ENCODE peak calls at places on chromosomes 12 and 14, in five cellular contexts. N is GM12878, K is H1, U is GM12891, Q is HepG2. O is an unnamed sample.

GRCh38 chr14:68486033-68486732 is 306.7 kb downstream of the ZFP36L1 start:
- DNase-seq in N (no peak), K (no peak), U (no peak), Q (peak; percentile 50), O (no peak)

GRCh38 chr12:108815875-108816594 is 41.3 kb downstream of the SSH1 start:
- DNase-seq in N (no peak), K (no peak), U (no peak), Q (no peak), O (no peak)

GRCh38 chr12:106074361-106074705 is 64.4 kb downstream of the NUAK1 start:
- DNase-seq in N (no peak), K (no peak), U (no peak), Q (no peak), O (no peak)

GRCh38 chr14:99055816-99056215 is 216.2 kb downstream of the BCL11B start:
- DNase-seq in N (no peak), K (no peak), U (no peak), Q (no peak), O (no peak)

GRCh38 chr14:20302042-20302761 is 3.5 kb downstream of the TTC5 start:
- DNase-seq in N (no peak), K (no peak), U (no peak), Q (no peak), O (no peak)

GRCh38 chr14:57390806-57391562 is 598 bp downstream of the NAA30 start:
- DNase-seq in N (no peak), K (no peak), U (peak; percentile 38), Q (no peak), O (peak; percentile 10)

GRCh38 chr12:64261813-64262212 is 39.7 kb upstream of the KICS2 start:
- DNase-seq in N (no peak), K (no peak), U (no peak), Q (no peak), O (no peak)

GRCh38 chr12:94596596-94596995 is 53.8 kb downstream of the TMCC3 start:
- DNase-seq in N (no peak), K (no peak), U (no peak), Q (no peak), O (no peak)

GRCh38 chr14:48598458-48598857 is 923.1 kb upstream of the MDGA2 start:
- DNase-seq in N (no peak), K (no peak), U (no peak), Q (no peak), O (no peak)

GRCh38 chr14:74220991-74221390 is 18.3 kb upstream of the VSX2 start:
- DNase-seq in N (no peak), K (no peak), U (no peak), Q (no peak), O (no peak)

GRCh38 chr14:100289916-100290606 is 16.2 kb downstream of the SLC25A29 start:
- DNase-seq in N (no peak), K (no peak), U (peak; percentile 11), Q (no peak), O (no peak)

GRCh38 chr14:71749613-71750238 is 182.5 kb upstream of the RGS6 start:
- DNase-seq in N (no peak), K (no peak), U (no peak), Q (no peak), O (no peak)

GRCh38 chr14:61866932-61867920 is 105.0 kb downstream of the SNAPC1 start:
- DNase-seq in N (peak; percentile 88), K (no peak), U (no peak), Q (no peak), O (no peak)

GRCh38 chr14:70642313-70643235 is 858 bp downstream of the TTC9 start:
- DNase-seq in N (no peak), K (no peak), U (peak; percentile 46), Q (no peak), O (peak; percentile 60)

GRCh38 chr12:25730489-25731349 is 177.6 kb upstream of the LMNTD1 start:
- DNase-seq in N (no peak), K (no peak), U (no peak), Q (no peak), O (no peak)

GRCh38 chr12:20376984-20377383 is 8.6 kb downstream of the PDE3A start:
- DNase-seq in N (no peak), K (no peak), U (no peak), Q (no peak), O (no peak)

GRCh38 chr14:31283568-31284252 is 76.1 kb upstream of the HECTD1 start:
- DNase-seq in N (no peak), K (no peak), U (no peak), Q (no peak), O (no peak)

GRCh38 chr14:101893759-101894158 is 70.6 kb upstream of the DYNC1H1 start:
- DNase-seq in N (no peak), K (no peak), U (no peak), Q (no peak), O (no peak)

GRCh38 chr14:49424436-49425331 is 161.5 kb downstream of the RPS29 start:
- DNase-seq in N (no peak), K (no peak), U (no peak), Q (no peak), O (no peak)

GRCh38 chr14:75979071-75979571 is 2.7 kb downstream of the TGFB3 start:
- DNase-seq in N (no peak), K (no peak), U (no peak), Q (no peak), O (no peak)

GRCh38 chr12:14948672-14949071 is 10.3 kb upstream of the ERP27 start:
- DNase-seq in N (peak; percentile 90), K (no peak), U (peak; percentile 43), Q (no peak), O (no peak)

GRCh38 chr14:104387385-104388010 is 192.1 kb upstream of the C14orf180 start:
- DNase-seq in N (no peak), K (no peak), U (no peak), Q (no peak), O (no peak)

GRCh38 chr14:29039171-29039570 is 272.6 kb downstream of the FOXG1 start:
- DNase-seq in N (no peak), K (no peak), U (no peak), Q (no peak), O (no peak)

GRCh38 chr12:10607885-10608458 is 5.4 kb downstream of the MAGOHB start:
- DNase-seq in N (no peak), K (no peak), U (no peak), Q (no peak), O (no peak)

GRCh38 chr12:123712780-123713319 is 697 bp downstream of the ATP6V0A2 start:
- DNase-seq in N (no peak), K (no peak), U (no peak), Q (peak; percentile 2), O (no peak)

GRCh38 chr12:76942276-76942675 is 63.5 kb upstream of the CSRP2 start:
- DNase-seq in N (no peak), K (no peak), U (no peak), Q (no peak), O (no peak)

GRCh38 chr12:44457465-44457864 is 418.6 kb downstream of the NELL2 start:
- DNase-seq in N (no peak), K (no peak), U (no peak), Q (no peak), O (no peak)

DNA sequence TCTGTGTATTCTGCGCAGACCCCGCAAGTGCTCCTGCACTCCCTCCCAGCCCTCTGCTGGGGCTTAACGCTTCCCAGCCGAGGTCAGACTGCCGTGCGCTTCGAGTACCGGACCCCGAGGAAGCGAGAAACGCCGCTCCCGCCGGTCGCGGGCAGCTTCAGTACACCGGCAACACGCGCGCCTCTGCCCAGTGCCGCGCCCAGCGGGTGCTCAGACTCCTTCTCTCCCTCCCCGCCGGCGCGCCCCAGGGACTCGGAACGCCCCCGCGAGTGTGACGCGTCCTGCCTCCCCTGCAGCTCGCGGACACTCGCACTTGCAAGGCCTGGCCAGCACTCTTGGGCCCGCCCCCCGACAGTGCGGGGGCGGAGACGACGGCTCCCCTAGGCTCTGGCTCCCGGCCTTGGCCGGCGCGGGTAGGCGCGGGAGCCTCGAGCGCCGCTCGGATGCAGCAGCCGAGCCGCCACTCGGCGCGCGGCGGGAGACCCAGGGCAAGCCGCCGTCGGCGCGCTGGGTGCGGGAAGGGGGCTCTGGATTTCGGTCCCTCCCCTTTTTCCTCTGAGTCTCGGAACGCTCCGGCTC is at the start of gene PTGER2:
- DNase-seq in N (no peak), K (no peak), U (peak; percentile 31), Q (no peak), O (peak; percentile 23)
- TF ChIP-seq POLR2A in N (no peak), K (no peak), U (no peak), Q (no peak), O (no peak)

GRCh38 chr14:37122288-37122687 is 50.1 kb downstream of the SLC25A21 start:
- DNase-seq in N (no peak), K (no peak), U (no peak), Q (peak; percentile 75), O (no peak)
- TF ChIP-seq TAF1 in N (no peak), K (no peak), U (no peak), Q (no peak), O (no peak)

DNA sequence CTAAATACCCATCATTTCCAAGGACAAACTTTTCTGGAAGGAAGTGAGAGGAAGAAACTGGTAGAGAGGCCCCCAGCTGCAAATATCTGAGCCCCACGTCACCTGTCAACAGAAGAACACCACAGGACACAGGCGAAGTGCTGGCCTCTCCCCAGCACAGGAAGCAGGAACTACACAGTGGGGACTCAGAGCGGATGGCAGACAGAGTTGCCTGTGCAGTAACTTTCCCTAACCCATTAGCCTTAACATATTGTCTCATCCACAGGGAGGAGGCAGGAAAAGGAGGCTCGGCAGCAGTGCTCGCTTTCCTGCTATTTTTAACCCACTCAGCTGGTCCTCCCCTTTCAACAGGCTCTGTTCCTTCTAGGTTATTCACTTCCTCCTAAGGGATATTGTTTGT is 111.5 kb upstream of the TMPO start:
- DNase-seq in N (no peak), K (no peak), U (no peak), Q (no peak), O (no peak)
- TF ChIP-seq POLR2AphosphoS5 in N (no peak), K (no peak), U (no peak), Q (no peak), O (no peak)

GRCh38 chr12:49843411-49843810 is 505 bp upstream of the BCDIN3D start:
- DNase-seq in N (no peak), K (no peak), U (no peak), Q (no peak), O (no peak)

GRCh38 chr12:49846033-49846432 is 3.1 kb upstream of the BCDIN3D start:
- DNase-seq in N (no peak), K (no peak), U (no peak), Q (no peak), O (no peak)

GRCh38 chr12:49838973-49839633 is 3.8 kb downstream of the BCDIN3D start:
- DNase-seq in N (no peak), K (no peak), U (no peak), Q (peak; percentile 43), O (no peak)

GRCh38 chr12:49843871-49844437 is 1.0 kb upstream of the BCDIN3D start:
- DNase-seq in N (no peak), K (no peak), U (no peak), Q (no peak), O (no peak)

DNA sequence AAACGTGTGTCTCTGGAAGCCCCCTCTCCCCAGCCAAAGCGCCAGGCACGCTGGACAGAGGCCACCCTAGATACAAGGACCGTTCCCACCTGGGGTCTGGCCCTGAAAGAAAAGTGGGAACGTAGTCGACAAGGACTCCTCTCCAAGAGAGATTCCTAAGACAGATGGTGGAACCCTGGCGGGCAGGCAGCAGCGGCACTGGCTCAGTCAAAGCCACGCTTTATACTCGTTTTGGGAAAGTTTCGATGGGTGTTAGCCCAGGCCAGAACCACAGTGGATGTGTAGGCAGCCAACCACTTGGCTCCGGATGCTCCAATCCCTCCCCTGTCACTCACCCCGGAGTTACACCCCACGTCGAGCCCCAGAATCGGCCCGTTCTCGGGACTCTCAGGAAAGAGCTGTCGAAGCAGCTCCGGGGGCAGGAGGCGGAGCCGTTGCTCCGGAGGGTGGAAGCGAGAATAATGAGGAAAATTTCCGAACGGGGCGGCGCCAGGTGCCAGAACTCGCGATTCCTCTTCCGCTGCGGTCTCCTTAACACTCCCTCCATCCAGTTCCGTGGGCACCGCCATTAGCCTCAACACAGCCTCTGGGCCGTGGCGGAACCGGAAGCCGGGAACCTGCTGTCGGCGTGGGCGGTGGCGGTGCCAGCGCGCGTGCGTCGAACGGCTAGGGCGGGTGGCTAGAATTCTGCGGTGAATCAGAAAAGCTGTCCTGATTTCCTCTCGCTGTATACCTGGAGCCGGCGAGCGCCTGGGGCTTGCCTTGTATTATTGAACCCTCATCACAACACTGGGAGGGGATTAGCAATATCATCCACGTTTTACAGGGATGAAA is at the start of gene BCDIN3D:
- DNase-seq in N (peak; percentile 66), K (no peak), U (peak; percentile 71), Q (peak; percentile 83), O (peak; percentile 65)
- TF ChIP-seq POLR2A in N (peak; percentile 94), K (no peak), U (peak; percentile 95), Q (peak; percentile 83), O (peak; percentile 92)

O was measured in GM12892.